ENCODE peak calls at places on chromosomes 13 and 19, in nine cellular contexts. One of them, this sample, is unnamed.

GRCh38 chr13:107370036-107370785 is 802.3 kb upstream of the ARGLU1 start:
- DNase-seq in MM.1S: no peak
- DNase-seq in GM23248: peak; percentile 88
- DNase-seq in hepatocyte: no peak
- DNase-seq in HCT116: no peak
- DNase-seq in neural progenitor cell: no peak
- DNase-seq in PC-3: peak; percentile 50
- DNase-seq in GM23338: no peak
- DNase-seq in SK-N-SH: no peak
- DNase-seq in this sample: no peak

GRCh38 chr13:28340272-28340793 is 154.6 kb downstream of the FLT1 start:
- DNase-seq in neural progenitor cell: no peak
- DNase-seq in GM23338: no peak
- DNase-seq in PC-3: peak; percentile 12
- DNase-seq in MM.1S: no peak
- DNase-seq in HCT116: no peak
- DNase-seq in hepatocyte: no peak
- DNase-seq in SK-N-SH: no peak
- DNase-seq in GM23248: peak; percentile 67
- DNase-seq in this sample: no peak

GRCh38 chr13:41546372-41547252 is 89.3 kb downstream of the RGCC start:
- DNase-seq in HCT116: no peak
- DNase-seq in PC-3: peak; percentile 71
- DNase-seq in SK-N-SH: no peak
- DNase-seq in GM23338: no peak
- DNase-seq in neural progenitor cell: no peak
- DNase-seq in GM23248: peak; percentile 93
- DNase-seq in hepatocyte: no peak
- DNase-seq in MM.1S: no peak
- DNase-seq in this sample: no peak

GRCh38 chr19:15631817-15632216 is 8.9 kb upstream of the CYP4F3 start:
- DNase-seq in hepatocyte: no peak
- DNase-seq in SK-N-SH: peak; percentile 47
- DNase-seq in neural progenitor cell: peak; percentile 6
- DNase-seq in GM23338: peak; percentile 28
- DNase-seq in MM.1S: peak; percentile 19
- DNase-seq in HCT116: no peak
- DNase-seq in GM23248: peak; percentile 48
- DNase-seq in PC-3: peak; percentile 43
- DNase-seq in this sample: peak; percentile 43

GRCh38 chr19:46461537-46461936 is 9.8 kb downstream of the PNMA8A start:
- DNase-seq in neural progenitor cell: no peak
- DNase-seq in PC-3: no peak
- DNase-seq in hepatocyte: no peak
- DNase-seq in GM23338: no peak
- DNase-seq in GM23248: no peak
- DNase-seq in MM.1S: no peak
- DNase-seq in HCT116: no peak
- DNase-seq in SK-N-SH: no peak
- DNase-seq in this sample: no peak

GRCh38 chr13:99269627-99270252 is 11.6 kb upstream of the GPR18 start:
- DNase-seq in SK-N-SH: peak; percentile 17
- DNase-seq in GM23248: peak; percentile 84
- DNase-seq in HCT116: peak; percentile 38
- DNase-seq in PC-3: peak; percentile 48
- DNase-seq in neural progenitor cell: peak; percentile 34
- DNase-seq in hepatocyte: peak; percentile 59
- DNase-seq in MM.1S: peak; percentile 63
- DNase-seq in GM23338: peak; percentile 41
- DNase-seq in this sample: peak; percentile 55

GRCh38 chr19:10654610-10655456 is 687 bp downstream of the ILF3 start:
- DNase-seq in MM.1S: peak; percentile 40
- DNase-seq in PC-3: peak; percentile 59
- DNase-seq in GM23248: peak; percentile 76
- DNase-seq in neural progenitor cell: peak; percentile 95
- DNase-seq in hepatocyte: peak; percentile 75
- DNase-seq in HCT116: no peak
- DNase-seq in SK-N-SH: peak; percentile 95
- DNase-seq in GM23338: peak; percentile 95
- DNase-seq in this sample: peak; percentile 71

GRCh38 chr13:44237276-44237767 is 136.3 kb upstream of the SERP2 start:
- DNase-seq in GM23338: no peak
- DNase-seq in PC-3: peak; percentile 43
- DNase-seq in MM.1S: no peak
- DNase-seq in hepatocyte: peak; percentile 58
- DNase-seq in HCT116: no peak
- DNase-seq in GM23248: peak; percentile 98
- DNase-seq in SK-N-SH: peak; percentile 24
- DNase-seq in neural progenitor cell: no peak
- DNase-seq in this sample: no peak

GRCh38 chr19:23283925-23284324 is 33.7 kb upstream of the ZNF724 start:
- DNase-seq in neural progenitor cell: peak; percentile 55
- DNase-seq in PC-3: peak; percentile 24
- DNase-seq in SK-N-SH: peak; percentile 67
- DNase-seq in HCT116: peak; percentile 18
- DNase-seq in hepatocyte: peak; percentile 51
- DNase-seq in GM23248: peak; percentile 58
- DNase-seq in MM.1S: peak; percentile 40
- DNase-seq in GM23338: peak; percentile 88
- DNase-seq in this sample: peak; percentile 82

GRCh38 chr13:43905435-43906031 is 25.8 kb downstream of the LACC1 start:
- DNase-seq in PC-3: peak; percentile 80
- DNase-seq in SK-N-SH: peak; percentile 63
- DNase-seq in GM23338: peak; percentile 82
- DNase-seq in HCT116: peak; percentile 58
- DNase-seq in hepatocyte: peak; percentile 81
- DNase-seq in MM.1S: peak; percentile 31
- DNase-seq in neural progenitor cell: peak; percentile 80
- DNase-seq in GM23248: peak; percentile 81
- DNase-seq in this sample: peak; percentile 74

DNA sequence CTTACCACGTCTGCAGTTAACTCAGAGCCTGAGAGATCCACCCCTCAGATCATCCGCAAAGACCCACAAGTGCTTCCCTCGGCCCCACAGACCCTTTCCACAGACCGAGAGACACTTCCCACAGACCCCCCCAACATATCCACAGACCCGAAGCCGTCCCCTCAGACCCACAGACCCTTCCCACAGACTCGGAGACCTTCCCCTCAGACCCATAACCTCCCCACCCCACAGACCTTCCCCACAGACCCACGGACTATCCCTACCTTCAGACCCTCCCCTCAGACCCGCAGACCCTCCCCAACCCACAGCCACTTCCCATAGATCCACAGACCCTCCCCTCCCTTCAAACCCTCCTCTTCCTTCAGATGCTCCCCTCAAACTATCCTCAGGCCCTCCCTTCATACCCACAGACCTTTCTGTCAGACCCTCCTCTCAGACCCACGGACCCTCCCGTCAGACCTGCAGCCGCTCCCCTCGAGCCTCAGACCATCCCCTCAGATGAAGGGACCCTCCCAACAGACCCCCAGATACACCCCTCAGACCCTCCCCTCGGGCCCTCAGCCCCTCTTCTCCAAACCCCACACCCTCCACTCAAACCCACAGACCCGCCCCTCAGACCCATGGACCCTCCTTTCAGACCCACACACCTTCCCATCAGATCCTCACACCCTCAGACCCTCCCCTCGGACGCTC is 20.1 kb upstream of the TFDP1 start:
- DNase-seq in MM.1S: no peak
- DNase-seq in hepatocyte: no peak
- DNase-seq in SK-N-SH: no peak
- DNase-seq in neural progenitor cell: no peak
- DNase-seq in HCT116: no peak
- DNase-seq in PC-3: no peak
- DNase-seq in GM23338: no peak
- DNase-seq in GM23248: no peak
- DNase-seq in this sample: no peak
- TF ChIP-seq EZH2phosphoT487 in MM.1S: no peak
- TF ChIP-seq EZH2phosphoT487 in hepatocyte: no peak
- TF ChIP-seq EZH2phosphoT487 in SK-N-SH: no peak
- TF ChIP-seq EZH2phosphoT487 in neural progenitor cell: no peak
- TF ChIP-seq EZH2phosphoT487 in HCT116: no peak
- TF ChIP-seq EZH2phosphoT487 in PC-3: no peak
- TF ChIP-seq EZH2phosphoT487 in GM23338: no peak
- TF ChIP-seq EZH2phosphoT487 in GM23248: no peak
- TF ChIP-seq EZH2phosphoT487 in this sample: no peak

DNA sequence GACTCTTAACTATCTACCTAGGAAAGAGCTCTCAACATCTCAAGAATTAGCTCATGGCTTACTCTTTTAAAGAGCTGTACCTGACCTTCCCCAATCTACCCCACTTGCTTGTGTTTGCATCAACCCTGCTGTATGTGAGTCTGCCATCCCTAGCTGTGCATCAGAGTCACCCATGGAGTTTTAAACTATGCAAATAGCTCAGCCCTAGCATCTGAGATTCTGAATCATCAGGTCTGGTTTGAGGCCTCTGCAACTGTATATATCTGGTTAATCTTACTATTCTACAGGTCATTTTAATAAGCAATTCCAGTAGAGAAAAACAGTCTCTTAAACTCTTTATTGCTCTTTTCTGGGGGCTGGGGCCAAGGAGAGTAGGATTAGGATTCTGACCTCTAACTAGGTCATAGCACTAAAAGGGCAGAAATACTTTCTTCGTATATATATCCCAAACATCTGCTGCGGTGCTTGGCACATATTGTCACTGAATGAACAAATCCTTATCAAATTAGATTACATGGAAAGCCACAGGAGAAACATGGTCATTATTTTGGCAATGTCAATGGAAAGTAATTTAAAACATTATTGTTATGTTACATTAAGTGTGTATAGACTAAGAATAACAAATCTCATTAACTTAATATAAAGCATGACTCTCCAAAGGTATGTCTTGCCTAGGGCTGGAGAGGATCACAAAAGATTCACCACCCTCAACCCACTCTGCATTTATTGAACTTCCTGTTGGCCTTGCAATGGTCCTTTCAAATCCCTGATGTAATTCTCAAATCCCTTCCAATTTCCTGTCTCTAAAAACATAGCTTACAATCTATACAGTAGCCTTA is 232.2 kb downstream of the DACH1 start:
- DNase-seq in neural progenitor cell: no peak
- DNase-seq in hepatocyte: no peak
- DNase-seq in GM23338: no peak
- DNase-seq in MM.1S: no peak
- DNase-seq in SK-N-SH: no peak
- DNase-seq in HCT116: no peak
- DNase-seq in PC-3: no peak
- DNase-seq in GM23248: no peak
- DNase-seq in this sample: no peak
- TF ChIP-seq EZH2phosphoT487 in neural progenitor cell: no peak
- TF ChIP-seq EZH2phosphoT487 in hepatocyte: no peak
- TF ChIP-seq EZH2phosphoT487 in GM23338: no peak
- TF ChIP-seq EZH2phosphoT487 in MM.1S: no peak
- TF ChIP-seq EZH2phosphoT487 in SK-N-SH: no peak
- TF ChIP-seq EZH2phosphoT487 in HCT116: no peak
- TF ChIP-seq EZH2phosphoT487 in PC-3: no peak
- TF ChIP-seq EZH2phosphoT487 in GM23248: no peak
- TF ChIP-seq EZH2phosphoT487 in this sample: no peak

DNA sequence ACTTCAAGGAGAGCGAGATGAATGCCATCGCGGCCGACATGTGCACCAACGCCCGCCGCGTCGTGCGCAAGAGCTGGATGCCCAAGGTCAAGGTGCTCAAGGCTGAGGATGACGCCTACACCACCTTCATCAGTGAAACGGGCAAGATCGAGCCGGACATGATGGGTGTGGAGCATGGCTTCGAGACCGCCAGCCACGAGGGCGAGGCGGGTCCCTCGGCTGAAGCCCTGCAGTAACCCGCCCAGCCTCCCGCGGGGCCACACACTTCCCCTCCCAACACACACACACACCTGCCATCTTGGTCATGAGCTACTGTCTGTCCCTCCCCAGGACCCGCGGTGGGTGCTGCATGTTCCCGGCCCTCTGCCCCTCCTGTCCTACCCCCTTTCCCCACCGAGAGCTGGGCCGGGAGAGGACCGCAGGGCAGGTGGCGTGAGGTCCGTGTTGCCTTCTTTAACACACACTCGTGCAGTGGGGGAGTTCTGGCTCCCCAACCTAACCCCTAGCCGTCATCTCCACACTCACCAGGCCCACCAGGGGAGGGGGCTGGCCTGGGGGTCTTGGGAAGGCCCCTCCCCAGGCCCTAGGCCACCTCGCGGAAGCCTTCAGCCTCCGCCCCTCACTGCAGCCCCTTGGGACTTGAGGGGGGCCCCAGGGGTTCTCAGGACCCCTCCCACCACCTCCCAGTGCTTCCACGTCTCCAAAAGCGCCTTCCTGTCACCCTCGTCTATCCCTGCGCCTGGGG is 11.8 kb downstream of the STX10 start:
- DNase-seq in MM.1S: no peak
- DNase-seq in hepatocyte: no peak
- DNase-seq in SK-N-SH: no peak
- DNase-seq in HCT116: no peak
- DNase-seq in GM23338: no peak
- DNase-seq in neural progenitor cell: no peak
- DNase-seq in PC-3: no peak
- DNase-seq in GM23248: no peak
- DNase-seq in this sample: no peak
- TF ChIP-seq EZH2phosphoT487 in MM.1S: no peak
- TF ChIP-seq EZH2phosphoT487 in hepatocyte: no peak
- TF ChIP-seq EZH2phosphoT487 in SK-N-SH: no peak
- TF ChIP-seq EZH2phosphoT487 in HCT116: no peak
- TF ChIP-seq EZH2phosphoT487 in GM23338: no peak
- TF ChIP-seq EZH2phosphoT487 in neural progenitor cell: no peak
- TF ChIP-seq EZH2phosphoT487 in PC-3: no peak
- TF ChIP-seq EZH2phosphoT487 in GM23248: no peak
- TF ChIP-seq EZH2phosphoT487 in this sample: no peak

GRCh38 chr19:870314-870713 is 10.8 kb downstream of the CFD start:
- DNase-seq in PC-3: no peak
- DNase-seq in MM.1S: no peak
- DNase-seq in neural progenitor cell: no peak
- DNase-seq in hepatocyte: no peak
- DNase-seq in GM23248: no peak
- DNase-seq in HCT116: no peak
- DNase-seq in SK-N-SH: no peak
- DNase-seq in GM23338: no peak
- DNase-seq in this sample: no peak

GRCh38 chr19:871446-872265 is 12.2 kb downstream of the CFD start:
- DNase-seq in PC-3: no peak
- DNase-seq in MM.1S: no peak
- DNase-seq in GM23338: peak; percentile 89
- DNase-seq in HCT116: no peak
- DNase-seq in SK-N-SH: peak; percentile 75
- DNase-seq in hepatocyte: no peak
- DNase-seq in GM23248: no peak
- DNase-seq in neural progenitor cell: peak; percentile 75
- DNase-seq in this sample: no peak

GRCh38 chr19:872266-872951 is 12.9 kb downstream of the CFD start:
- DNase-seq in SK-N-SH: no peak
- DNase-seq in PC-3: peak; percentile 45
- DNase-seq in hepatocyte: peak; percentile 79
- DNase-seq in HCT116: peak; percentile 61
- DNase-seq in MM.1S: peak; percentile 81
- DNase-seq in GM23338: peak; percentile 82
- DNase-seq in GM23248: peak; percentile 72
- DNase-seq in neural progenitor cell: peak; percentile 85
- DNase-seq in this sample: peak; percentile 93

GRCh38 chr19:869245-870177 is 10.0 kb downstream of the CFD start:
- DNase-seq in neural progenitor cell: no peak
- DNase-seq in GM23338: no peak
- DNase-seq in PC-3: peak; percentile 84
- DNase-seq in hepatocyte: peak; percentile 81
- DNase-seq in GM23248: peak; percentile 96
- DNase-seq in SK-N-SH: no peak
- DNase-seq in MM.1S: no peak
- DNase-seq in HCT116: peak; percentile 63
- DNase-seq in this sample: no peak

GRCh38 chr19:870963-871401 is 11.5 kb downstream of the CFD start:
- DNase-seq in MM.1S: no peak
- DNase-seq in hepatocyte: no peak
- DNase-seq in SK-N-SH: peak; percentile 93
- DNase-seq in GM23338: no peak
- DNase-seq in neural progenitor cell: no peak
- DNase-seq in HCT116: no peak
- DNase-seq in GM23248: no peak
- DNase-seq in PC-3: no peak
- DNase-seq in this sample: no peak
- TF ChIP-seq EZH2phosphoT487 in MM.1S: no peak
- TF ChIP-seq EZH2phosphoT487 in hepatocyte: no peak
- TF ChIP-seq EZH2phosphoT487 in SK-N-SH: no peak
- TF ChIP-seq EZH2phosphoT487 in GM23338: no peak
- TF ChIP-seq EZH2phosphoT487 in neural progenitor cell: no peak
- TF ChIP-seq EZH2phosphoT487 in HCT116: no peak
- TF ChIP-seq EZH2phosphoT487 in GM23248: no peak
- TF ChIP-seq EZH2phosphoT487 in PC-3: no peak
- TF ChIP-seq EZH2phosphoT487 in this sample: no peak